ENCODE peak calls at places on chromosome 9, in nine cellular contexts. Y is lower lobe of right lung, A is HFF-Myc, M is B cell, D is type B pancreatic cell, Z is BE2C, R is mucosa of descending colon, U is dorsolateral prefrontal cortex, O is PC-3. P is an unnamed sample.

GRCh38 chr9:105132576-105132975 is 111.9 kb upstream of the SLC44A1 start:
- DNase-seq in Y (no peak), A (no peak), M (no peak), D (no peak), Z (no peak), R (no peak), U (no peak), O (peak; percentile 80), P (no peak)

GRCh38 chr9:124347206-124347967 is 67.9 kb downstream of the PSMB7 start:
- DNase-seq in Y (peak; percentile 18), A (no peak), M (no peak), D (no peak), Z (peak; percentile 42), R (no peak), U (no peak), O (no peak), P (no peak)

GRCh38 chr9:35364817-35365585 is 124.9 kb upstream of the RUSC2 start:
- DNase-seq in Y (no peak), A (no peak), M (no peak), D (no peak), Z (no peak), R (no peak), U (no peak), O (no peak), P (no peak)

GRCh38 chr9:98333703-98334582 is 78.5 kb upstream of the TBC1D2 start:
- DNase-seq in Y (no peak), A (peak; percentile 29), M (no peak), D (no peak), Z (no peak), R (no peak), U (no peak), O (peak; percentile 47), P (no peak)

GRCh38 chr9:35374910-35375309 is 115.0 kb upstream of the RUSC2 start:
- DNase-seq in Y (no peak), A (no peak), M (no peak), D (no peak), Z (no peak), R (no peak), U (no peak), O (no peak), P (no peak)

GRCh38 chr9:5629312-5630037 is 568 bp downstream of the RIC1 start:
- DNase-seq in Y (peak; percentile 77), A (no peak), M (peak; percentile 65), D (peak; percentile 77), Z (peak; percentile 58), R (peak; percentile 58), U (peak; percentile 46), O (peak; percentile 4), P (peak; percentile 63)

GRCh38 chr9:127397722-127398647 is 1.0 kb downstream of the SLC2A8 start:
- DNase-seq in Y (peak; percentile 70), A (no peak), M (peak; percentile 60), D (no peak), Z (peak; percentile 76), R (peak; percentile 61), U (no peak), O (peak; percentile 36), P (peak; percentile 36)

GRCh38 chr9:2686884-2687283 is 30.4 kb upstream of the KCNV2 start:
- DNase-seq in Y (no peak), A (no peak), M (no peak), D (no peak), Z (no peak), R (no peak), U (no peak), O (no peak), P (no peak)

GRCh38 chr9:131475956-131476776 is 26.6 kb upstream of the POMT1 start:
- DNase-seq in Y (no peak), A (no peak), M (no peak), D (no peak), Z (no peak), R (no peak), U (no peak), O (no peak), P (no peak)
- TF ChIP-seq CTCF in Y (peak; percentile 35), A (peak; percentile 42), M (peak; percentile 23), D (peak; percentile 52), Z (peak; percentile 41), R (no peak), U (peak; percentile 57), O (peak; percentile 57), P (peak; percentile 30)

GRCh38 chr9:121956808-121957207 is 136.3 kb downstream of the TTLL11 start:
- DNase-seq in Y (no peak), A (no peak), M (no peak), D (no peak), Z (no peak), R (no peak), U (no peak), O (peak; percentile 45), P (no peak)

GRCh38 chr9:121955649-121956048 is 137.5 kb downstream of the TTLL11 start:
- DNase-seq in Y (no peak), A (no peak), M (no peak), D (no peak), Z (no peak), R (no peak), U (no peak), O (no peak), P (no peak)

GRCh38 chr9:121952611-121953010 is 140.5 kb downstream of the TTLL11 start:
- DNase-seq in Y (no peak), A (no peak), M (no peak), D (no peak), Z (no peak), R (no peak), U (no peak), O (no peak), P (no peak)

GRCh38 chr9:121958530-121958929 is 134.6 kb downstream of the TTLL11 start:
- DNase-seq in Y (no peak), A (no peak), M (no peak), D (no peak), Z (no peak), R (no peak), U (no peak), O (peak; percentile 73), P (no peak)

GRCh38 chr9:121954477-121955175 is 138.5 kb downstream of the TTLL11 start:
- DNase-seq in Y (no peak), A (no peak), M (no peak), D (no peak), Z (no peak), R (no peak), U (no peak), O (no peak), P (no peak)
- TF ChIP-seq CTCF in Y (no peak), A (no peak), M (no peak), D (no peak), Z (no peak), R (no peak), U (no peak), O (no peak), P (no peak)

GRCh38 chr9:84929068-84929467 is 259.5 kb downstream of the NTRK2 start:
- DNase-seq in Y (no peak), A (no peak), M (no peak), D (no peak), Z (no peak), R (no peak), U (no peak), O (no peak), P (no peak)

GRCh38 chr9:84928419-84928818 is 258.9 kb downstream of the NTRK2 start:
- DNase-seq in Y (no peak), A (no peak), M (no peak), D (no peak), Z (no peak), R (no peak), U (no peak), O (no peak), P (no peak)

GRCh38 chr9:84935528-84936117 is 266.1 kb downstream of the NTRK2 start:
- DNase-seq in Y (no peak), A (no peak), M (no peak), D (no peak), Z (no peak), R (no peak), U (no peak), O (no peak), P (no peak)

GRCh38 chr9:84937086-84937670 is 267.6 kb downstream of the NTRK2 start:
- DNase-seq in Y (no peak), A (no peak), M (no peak), D (no peak), Z (no peak), R (no peak), U (no peak), O (no peak), P (no peak)

GRCh38 chr9:84932915-84933527 is 263.5 kb downstream of the NTRK2 start:
- DNase-seq in Y (no peak), A (no peak), M (no peak), D (no peak), Z (no peak), R (no peak), U (no peak), O (peak; percentile 1), P (no peak)
- TF ChIP-seq CTCF in Y (no peak), A (peak; percentile 20), M (no peak), D (peak; percentile 52), Z (no peak), R (no peak), U (peak; percentile 45), O (peak; percentile 26), P (no peak)

GRCh38 chr9:125460346-125460745 is 198.7 kb downstream of the GAPVD1 start:
- DNase-seq in Y (no peak), A (no peak), M (no peak), D (no peak), Z (no peak), R (no peak), U (no peak), O (no peak), P (no peak)
- TF ChIP-seq CTCF in Y (no peak), A (no peak), M (no peak), D (no peak), Z (no peak), R (no peak), U (no peak), O (no peak), P (no peak)

P was measured in activated CD8-positive, alpha-beta T cell treated with anti-CD3 and anti-CD28 coated beads for 36 hours.